ENCODE peak calls at places on chromosomes 1 and 21, in nine cellular contexts. One of them, this sample, is unnamed.

GRCh38 chr1:206002160-206002559 is 1.0 kb downstream of the RAB7B start:
- DNase-seq in CD8-positive, alpha-beta memory T cell: no peak
- DNase-seq in foreskin fibroblast: no peak
- DNase-seq in esophagus squamous epithelium: no peak
- DNase-seq in suprapubic skin: peak; percentile 59
- DNase-seq in body of pancreas: no peak
- DNase-seq in AG10803: no peak
- DNase-seq in effector memory CD4-positive, alpha-beta T cell: no peak
- DNase-seq in fibroblast of pulmonary artery: no peak
- DNase-seq in this sample: no peak

GRCh38 chr1:16967095-16967567 is 13.3 kb downstream of the MFAP2 start:
- DNase-seq in CD8-positive, alpha-beta memory T cell: no peak
- DNase-seq in foreskin fibroblast: no peak
- DNase-seq in esophagus squamous epithelium: no peak
- DNase-seq in suprapubic skin: no peak
- DNase-seq in body of pancreas: no peak
- DNase-seq in AG10803: peak; percentile 83
- DNase-seq in effector memory CD4-positive, alpha-beta T cell: no peak
- DNase-seq in fibroblast of pulmonary artery: peak; percentile 80
- DNase-seq in this sample: no peak

GRCh38 chr1:59107516-59107915 is 189.4 kb upstream of the FGGY start:
- DNase-seq in CD8-positive, alpha-beta memory T cell: no peak
- DNase-seq in foreskin fibroblast: peak; percentile 56
- DNase-seq in esophagus squamous epithelium: no peak
- DNase-seq in suprapubic skin: peak; percentile 73
- DNase-seq in body of pancreas: peak; percentile 51
- DNase-seq in AG10803: peak; percentile 79
- DNase-seq in effector memory CD4-positive, alpha-beta T cell: no peak
- DNase-seq in fibroblast of pulmonary artery: no peak
- DNase-seq in this sample: no peak

GRCh38 chr1:164598719-164599118 is 39.7 kb downstream of the PBX1 start:
- DNase-seq in CD8-positive, alpha-beta memory T cell: no peak
- DNase-seq in foreskin fibroblast: no peak
- DNase-seq in esophagus squamous epithelium: no peak
- DNase-seq in suprapubic skin: no peak
- DNase-seq in body of pancreas: no peak
- DNase-seq in AG10803: no peak
- DNase-seq in effector memory CD4-positive, alpha-beta T cell: no peak
- DNase-seq in fibroblast of pulmonary artery: no peak
- DNase-seq in this sample: peak; percentile 51

GRCh38 chr21:27225142-27225541 is 258.3 kb upstream of the ADAMTS5 start:
- DNase-seq in CD8-positive, alpha-beta memory T cell: no peak
- DNase-seq in foreskin fibroblast: no peak
- DNase-seq in esophagus squamous epithelium: no peak
- DNase-seq in suprapubic skin: no peak
- DNase-seq in body of pancreas: no peak
- DNase-seq in AG10803: peak; percentile 64
- DNase-seq in effector memory CD4-positive, alpha-beta T cell: no peak
- DNase-seq in fibroblast of pulmonary artery: peak; percentile 38
- DNase-seq in this sample: no peak

GRCh38 chr21:41593051-41593783 is 85.3 kb upstream of the TMPRSS2 start:
- DNase-seq in CD8-positive, alpha-beta memory T cell: no peak
- DNase-seq in foreskin fibroblast: no peak
- DNase-seq in esophagus squamous epithelium: no peak
- DNase-seq in suprapubic skin: peak; percentile 33
- DNase-seq in body of pancreas: peak; percentile 39
- DNase-seq in AG10803: no peak
- DNase-seq in effector memory CD4-positive, alpha-beta T cell: no peak
- DNase-seq in fibroblast of pulmonary artery: no peak
- DNase-seq in this sample: peak; percentile 93

GRCh38 chr1:181743878-181744312 is 260.6 kb downstream of the CACNA1E start:
- DNase-seq in CD8-positive, alpha-beta memory T cell: no peak
- DNase-seq in foreskin fibroblast: no peak
- DNase-seq in esophagus squamous epithelium: no peak
- DNase-seq in suprapubic skin: no peak
- DNase-seq in body of pancreas: peak; percentile 17
- DNase-seq in AG10803: no peak
- DNase-seq in effector memory CD4-positive, alpha-beta T cell: no peak
- DNase-seq in fibroblast of pulmonary artery: no peak
- DNase-seq in this sample: no peak

GRCh38 chr1:1833916-1834325 is 55.7 kb upstream of the NADK start:
- DNase-seq in CD8-positive, alpha-beta memory T cell: no peak
- DNase-seq in foreskin fibroblast: peak; percentile 8
- DNase-seq in esophagus squamous epithelium: no peak
- DNase-seq in suprapubic skin: no peak
- DNase-seq in body of pancreas: no peak
- DNase-seq in AG10803: no peak
- DNase-seq in effector memory CD4-positive, alpha-beta T cell: no peak
- DNase-seq in fibroblast of pulmonary artery: no peak
- DNase-seq in this sample: no peak

GRCh38 chr1:43348809-43349593 is 9.8 kb upstream of the CDC20 start:
- DNase-seq in CD8-positive, alpha-beta memory T cell: peak; percentile 74
- DNase-seq in foreskin fibroblast: no peak
- DNase-seq in esophagus squamous epithelium: peak; percentile 21
- DNase-seq in suprapubic skin: peak; percentile 88
- DNase-seq in body of pancreas: peak; percentile 96
- DNase-seq in AG10803: no peak
- DNase-seq in effector memory CD4-positive, alpha-beta T cell: peak; percentile 73
- DNase-seq in fibroblast of pulmonary artery: peak; percentile 64
- DNase-seq in this sample: peak; percentile 93

GRCh38 chr1:68116643-68117235 is 66.3 kb upstream of the DIRAS3 start:
- DNase-seq in CD8-positive, alpha-beta memory T cell: peak; percentile 8
- DNase-seq in foreskin fibroblast: peak; percentile 39
- DNase-seq in esophagus squamous epithelium: no peak
- DNase-seq in suprapubic skin: no peak
- DNase-seq in body of pancreas: peak; percentile 64
- DNase-seq in AG10803: peak; percentile 53
- DNase-seq in effector memory CD4-positive, alpha-beta T cell: peak; percentile 16
- DNase-seq in fibroblast of pulmonary artery: peak; percentile 75
- DNase-seq in this sample: peak; percentile 47

GRCh38 chr1:34165422-34165921 is 442 bp upstream of the CSMD2 start:
- DNase-seq in CD8-positive, alpha-beta memory T cell: no peak
- DNase-seq in foreskin fibroblast: no peak
- DNase-seq in esophagus squamous epithelium: no peak
- DNase-seq in suprapubic skin: no peak
- DNase-seq in body of pancreas: no peak
- DNase-seq in AG10803: peak; percentile 36
- DNase-seq in effector memory CD4-positive, alpha-beta T cell: no peak
- DNase-seq in fibroblast of pulmonary artery: no peak
- DNase-seq in this sample: no peak

GRCh38 chr1:183945432-183946308 is 91.9 kb downstream of the COLGALT2 start:
- DNase-seq in CD8-positive, alpha-beta memory T cell: no peak
- DNase-seq in foreskin fibroblast: no peak
- DNase-seq in esophagus squamous epithelium: no peak
- DNase-seq in suprapubic skin: no peak
- DNase-seq in body of pancreas: no peak
- DNase-seq in AG10803: no peak
- DNase-seq in effector memory CD4-positive, alpha-beta T cell: no peak
- DNase-seq in fibroblast of pulmonary artery: no peak
- DNase-seq in this sample: no peak

GRCh38 chr1:236568285-236568894 is 35.9 kb downstream of the HEATR1 start:
- DNase-seq in CD8-positive, alpha-beta memory T cell: no peak
- DNase-seq in foreskin fibroblast: no peak
- DNase-seq in esophagus squamous epithelium: no peak
- DNase-seq in suprapubic skin: no peak
- DNase-seq in body of pancreas: no peak
- DNase-seq in AG10803: peak; percentile 60
- DNase-seq in effector memory CD4-positive, alpha-beta T cell: no peak
- DNase-seq in fibroblast of pulmonary artery: peak; percentile 8
- DNase-seq in this sample: no peak

GRCh38 chr21:33124879-33125278 is 54.9 kb downstream of the OLIG1 start:
- DNase-seq in CD8-positive, alpha-beta memory T cell: no peak
- DNase-seq in foreskin fibroblast: no peak
- DNase-seq in esophagus squamous epithelium: no peak
- DNase-seq in suprapubic skin: no peak
- DNase-seq in body of pancreas: no peak
- DNase-seq in AG10803: no peak
- DNase-seq in effector memory CD4-positive, alpha-beta T cell: no peak
- DNase-seq in fibroblast of pulmonary artery: no peak
- DNase-seq in this sample: no peak

GRCh38 chr1:59013928-59014279 is 230.1 kb upstream of the JUN start:
- DNase-seq in CD8-positive, alpha-beta memory T cell: no peak
- DNase-seq in foreskin fibroblast: no peak
- DNase-seq in esophagus squamous epithelium: no peak
- DNase-seq in suprapubic skin: no peak
- DNase-seq in body of pancreas: no peak
- DNase-seq in AG10803: no peak
- DNase-seq in effector memory CD4-positive, alpha-beta T cell: no peak
- DNase-seq in fibroblast of pulmonary artery: no peak
- DNase-seq in this sample: no peak

GRCh38 chr1:55448261-55448660 is 233.1 kb upstream of the USP24 start:
- DNase-seq in CD8-positive, alpha-beta memory T cell: no peak
- DNase-seq in foreskin fibroblast: no peak
- DNase-seq in esophagus squamous epithelium: no peak
- DNase-seq in suprapubic skin: no peak
- DNase-seq in body of pancreas: no peak
- DNase-seq in AG10803: peak; percentile 27
- DNase-seq in effector memory CD4-positive, alpha-beta T cell: no peak
- DNase-seq in fibroblast of pulmonary artery: no peak
- DNase-seq in this sample: no peak

GRCh38 chr1:152188673-152189591 is 29.9 kb upstream of the RPTN start:
- DNase-seq in CD8-positive, alpha-beta memory T cell: peak; percentile 67
- DNase-seq in foreskin fibroblast: peak; percentile 40
- DNase-seq in esophagus squamous epithelium: no peak
- DNase-seq in suprapubic skin: peak; percentile 79
- DNase-seq in body of pancreas: peak; percentile 78
- DNase-seq in AG10803: peak; percentile 70
- DNase-seq in effector memory CD4-positive, alpha-beta T cell: peak; percentile 70
- DNase-seq in fibroblast of pulmonary artery: peak; percentile 81
- DNase-seq in this sample: peak; percentile 64

GRCh38 chr1:204692320-204692851 is 6.8 kb upstream of the LRRN2 start:
- DNase-seq in CD8-positive, alpha-beta memory T cell: no peak
- DNase-seq in foreskin fibroblast: no peak
- DNase-seq in esophagus squamous epithelium: no peak
- DNase-seq in suprapubic skin: no peak
- DNase-seq in body of pancreas: no peak
- DNase-seq in AG10803: no peak
- DNase-seq in effector memory CD4-positive, alpha-beta T cell: no peak
- DNase-seq in fibroblast of pulmonary artery: no peak
- DNase-seq in this sample: no peak

GRCh38 chr1:76059461-76059860 is 15.1 kb upstream of the ST6GALNAC3 start:
- DNase-seq in CD8-positive, alpha-beta memory T cell: no peak
- DNase-seq in foreskin fibroblast: no peak
- DNase-seq in esophagus squamous epithelium: no peak
- DNase-seq in suprapubic skin: no peak
- DNase-seq in body of pancreas: no peak
- DNase-seq in AG10803: no peak
- DNase-seq in effector memory CD4-positive, alpha-beta T cell: no peak
- DNase-seq in fibroblast of pulmonary artery: no peak
- DNase-seq in this sample: no peak

GRCh38 chr21:39345440-39345839 is 3.4 kb downstream of the HMGN1 start:
- DNase-seq in CD8-positive, alpha-beta memory T cell: no peak
- DNase-seq in foreskin fibroblast: no peak
- DNase-seq in esophagus squamous epithelium: no peak
- DNase-seq in suprapubic skin: no peak
- DNase-seq in body of pancreas: no peak
- DNase-seq in AG10803: no peak
- DNase-seq in effector memory CD4-positive, alpha-beta T cell: no peak
- DNase-seq in fibroblast of pulmonary artery: no peak
- DNase-seq in this sample: no peak
- H3K4me3 ChIP-seq in CD8-positive, alpha-beta memory T cell: no peak overlapping the region
- H3K4me3 ChIP-seq in foreskin fibroblast: no peak overlapping the region
- H3K4me3 ChIP-seq in esophagus squamous epithelium: no peak overlapping the region
- H3K4me3 ChIP-seq in suprapubic skin: no peak overlapping the region
- H3K4me3 ChIP-seq in body of pancreas: no peak overlapping the region
- H3K4me3 ChIP-seq in AG10803: no peak overlapping the region
- H3K4me3 ChIP-seq in effector memory CD4-positive, alpha-beta T cell: no peak overlapping the region
- H3K4me3 ChIP-seq in fibroblast of pulmonary artery: no peak overlapping the region
- H3K4me3 ChIP-seq in this sample: no peak overlapping the region

GRCh38 chr1:36306210-36306901 is at the start of gene SH3D21:
- DNase-seq in CD8-positive, alpha-beta memory T cell: peak; percentile 36
- DNase-seq in foreskin fibroblast: no peak
- DNase-seq in esophagus squamous epithelium: no peak
- DNase-seq in suprapubic skin: peak; percentile 72
- DNase-seq in body of pancreas: peak; percentile 54
- DNase-seq in AG10803: peak; percentile 18
- DNase-seq in effector memory CD4-positive, alpha-beta T cell: peak; percentile 37
- DNase-seq in fibroblast of pulmonary artery: no peak
- DNase-seq in this sample: peak; percentile 81

GRCh38 chr1:36309397-36309796 is 3.2 kb downstream of the SH3D21 start:
- DNase-seq in CD8-positive, alpha-beta memory T cell: no peak
- DNase-seq in foreskin fibroblast: no peak
- DNase-seq in esophagus squamous epithelium: no peak
- DNase-seq in suprapubic skin: peak; percentile 31
- DNase-seq in body of pancreas: no peak
- DNase-seq in AG10803: no peak
- DNase-seq in effector memory CD4-positive, alpha-beta T cell: no peak
- DNase-seq in fibroblast of pulmonary artery: no peak
- DNase-seq in this sample: no peak

GRCh38 chr1:36305915-36306209 is 306 bp upstream of the SH3D21 start:
- DNase-seq in CD8-positive, alpha-beta memory T cell: no peak
- DNase-seq in foreskin fibroblast: no peak
- DNase-seq in esophagus squamous epithelium: no peak
- DNase-seq in suprapubic skin: no peak
- DNase-seq in body of pancreas: no peak
- DNase-seq in AG10803: no peak
- DNase-seq in effector memory CD4-positive, alpha-beta T cell: no peak
- DNase-seq in fibroblast of pulmonary artery: no peak
- DNase-seq in this sample: no peak

GRCh38 chr1:36306902-36307456 is 811 bp downstream of the SH3D21 start:
- DNase-seq in CD8-positive, alpha-beta memory T cell: peak; percentile 90
- DNase-seq in foreskin fibroblast: peak; percentile 94
- DNase-seq in esophagus squamous epithelium: no peak
- DNase-seq in suprapubic skin: peak; percentile 94
- DNase-seq in body of pancreas: peak; percentile 87
- DNase-seq in AG10803: peak; percentile 87
- DNase-seq in effector memory CD4-positive, alpha-beta T cell: peak; percentile 87
- DNase-seq in fibroblast of pulmonary artery: peak; percentile 90
- DNase-seq in this sample: peak; percentile 96

GRCh38 chr1:36307601-36308330 is 1.6 kb downstream of the SH3D21 start:
- DNase-seq in CD8-positive, alpha-beta memory T cell: no peak
- DNase-seq in foreskin fibroblast: no peak
- DNase-seq in esophagus squamous epithelium: no peak
- DNase-seq in suprapubic skin: peak; percentile 65
- DNase-seq in body of pancreas: no peak
- DNase-seq in AG10803: no peak
- DNase-seq in effector memory CD4-positive, alpha-beta T cell: no peak
- DNase-seq in fibroblast of pulmonary artery: no peak
- DNase-seq in this sample: no peak
- H3K4me3 ChIP-seq in CD8-positive, alpha-beta memory T cell: no peak overlapping the region
- H3K4me3 ChIP-seq in foreskin fibroblast: peak overlapping the region; percentile 78
- H3K4me3 ChIP-seq in esophagus squamous epithelium: no peak overlapping the region
- H3K4me3 ChIP-seq in suprapubic skin: peak overlapping the region; percentile 69
- H3K4me3 ChIP-seq in body of pancreas: no peak overlapping the region
- H3K4me3 ChIP-seq in AG10803: peak overlapping the region; percentile 84
- H3K4me3 ChIP-seq in effector memory CD4-positive, alpha-beta T cell: peak overlapping the region; percentile 65
- H3K4me3 ChIP-seq in fibroblast of pulmonary artery: no peak overlapping the region
- H3K4me3 ChIP-seq in this sample: peak overlapping the region; percentile 97

GRCh38 chr1:84890581-84890980 is 2.4 kb downstream of the LPAR3 start:
- DNase-seq in CD8-positive, alpha-beta memory T cell: no peak
- DNase-seq in foreskin fibroblast: no peak
- DNase-seq in esophagus squamous epithelium: no peak
- DNase-seq in suprapubic skin: no peak
- DNase-seq in body of pancreas: no peak
- DNase-seq in AG10803: no peak
- DNase-seq in effector memory CD4-positive, alpha-beta T cell: no peak
- DNase-seq in fibroblast of pulmonary artery: no peak
- DNase-seq in this sample: no peak
- H3K4me3 ChIP-seq in CD8-positive, alpha-beta memory T cell: no peak overlapping the region
- H3K4me3 ChIP-seq in foreskin fibroblast: no peak overlapping the region
- H3K4me3 ChIP-seq in esophagus squamous epithelium: no peak overlapping the region
- H3K4me3 ChIP-seq in suprapubic skin: no peak overlapping the region
- H3K4me3 ChIP-seq in body of pancreas: no peak overlapping the region
- H3K4me3 ChIP-seq in AG10803: no peak overlapping the region
- H3K4me3 ChIP-seq in effector memory CD4-positive, alpha-beta T cell: no peak overlapping the region
- H3K4me3 ChIP-seq in fibroblast of pulmonary artery: no peak overlapping the region
- H3K4me3 ChIP-seq in this sample: no peak overlapping the region

GRCh38 chr1:107467286-107467685 is 326.4 kb downstream of the NTNG1 start:
- DNase-seq in CD8-positive, alpha-beta memory T cell: no peak
- DNase-seq in foreskin fibroblast: no peak
- DNase-seq in esophagus squamous epithelium: no peak
- DNase-seq in suprapubic skin: no peak
- DNase-seq in body of pancreas: no peak
- DNase-seq in AG10803: peak; percentile 4
- DNase-seq in effector memory CD4-positive, alpha-beta T cell: no peak
- DNase-seq in fibroblast of pulmonary artery: no peak
- DNase-seq in this sample: peak; percentile 55
- H3K4me3 ChIP-seq in CD8-positive, alpha-beta memory T cell: no peak overlapping the region
- H3K4me3 ChIP-seq in foreskin fibroblast: no peak overlapping the region
- H3K4me3 ChIP-seq in esophagus squamous epithelium: no peak overlapping the region
- H3K4me3 ChIP-seq in suprapubic skin: no peak overlapping the region
- H3K4me3 ChIP-seq in body of pancreas: no peak overlapping the region
- H3K4me3 ChIP-seq in AG10803: no peak overlapping the region
- H3K4me3 ChIP-seq in effector memory CD4-positive, alpha-beta T cell: no peak overlapping the region
- H3K4me3 ChIP-seq in fibroblast of pulmonary artery: no peak overlapping the region
- H3K4me3 ChIP-seq in this sample: no peak overlapping the region